ENCODE peak calls at places on chromosomes 7 and 10, in five cellular contexts. J is gastrocnemius medialis, A is OCI-LY7, T is cardiac fibroblast, P is kidney. G is an unnamed sample.

GRCh38 chr10:12750526-12751201 is 250.8 kb downstream of the CCDC3 start:
- DNase-seq in J (peak), A (no peak), T (no peak), P (no peak), G (no peak)

GRCh38 chr7:128112781-128113221 is 81.6 kb upstream of the LRRC4 start:
- DNase-seq in J (no peak), A (peak), T (no peak), P (no peak), G (no peak)

GRCh38 chr7:103626776-103627175 is 180.8 kb upstream of the SLC26A5 start:
- DNase-seq in J (no peak), A (no peak), T (no peak), P (no peak), G (no peak)

GRCh38 chr7:127256326-127256725 is 3.6 kb upstream of the GRM8 start:
- DNase-seq in J (no peak), A (no peak), T (no peak), P (no peak), G (no peak)

GRCh38 chr7:80934286-80934685 is 15.4 kb upstream of the SEMA3C start:
- DNase-seq in J (no peak), A (no peak), T (peak), P (no peak), G (no peak)

GRCh38 chr10:52729259-52730104 is 43.1 kb downstream of the MBL2 start:
- DNase-seq in J (no peak), A (peak), T (peak), P (no peak), G (no peak)

GRCh38 chr7:880450-880849 is 4.1 kb downstream of the GET4 start:
- DNase-seq in J (peak), A (no peak), T (no peak), P (peak), G (no peak)

GRCh38 chr7:1943326-1943725 is 273.2 kb downstream of the ELFN1 start:
- DNase-seq in J (no peak), A (no peak), T (no peak), P (peak), G (no peak)

GRCh38 chr10:35949820-35950219 is 307.7 kb upstream of the FZD8 start:
- DNase-seq in J (no peak), A (no peak), T (no peak), P (no peak), G (no peak)

GRCh38 chr10:125236091-125236490 is 75.7 kb upstream of the CTBP2 start:
- DNase-seq in J (no peak), A (no peak), T (no peak), P (no peak), G (no peak)

GRCh38 chr10:122671355-122671754 is 28.3 kb downstream of the C10orf120 start:
- DNase-seq in J (no peak), A (no peak), T (no peak), P (no peak), G (no peak)

GRCh38 chr10:1154531-1154930 is 98.3 kb downstream of the WDR37 start:
- DNase-seq in J (no peak), A (no peak), T (no peak), P (no peak), G (no peak)

GRCh38 chr7:129642871-129643515 is 31.5 kb downstream of the NRF1 start:
- DNase-seq in J (no peak), A (no peak), T (no peak), P (no peak), G (no peak)

GRCh38 chr7:129646369-129647021 is 35.0 kb downstream of the NRF1 start:
- DNase-seq in J (no peak), A (no peak), T (no peak), P (no peak), G (no peak)

GRCh38 chr7:129643545-129644170 is 32.1 kb downstream of the NRF1 start:
- DNase-seq in J (no peak), A (no peak), T (no peak), P (no peak), G (no peak)

GRCh38 chr7:129640400-129640799 is 28.9 kb downstream of the NRF1 start:
- DNase-seq in J (no peak), A (no peak), T (no peak), P (no peak), G (no peak)

DNA sequence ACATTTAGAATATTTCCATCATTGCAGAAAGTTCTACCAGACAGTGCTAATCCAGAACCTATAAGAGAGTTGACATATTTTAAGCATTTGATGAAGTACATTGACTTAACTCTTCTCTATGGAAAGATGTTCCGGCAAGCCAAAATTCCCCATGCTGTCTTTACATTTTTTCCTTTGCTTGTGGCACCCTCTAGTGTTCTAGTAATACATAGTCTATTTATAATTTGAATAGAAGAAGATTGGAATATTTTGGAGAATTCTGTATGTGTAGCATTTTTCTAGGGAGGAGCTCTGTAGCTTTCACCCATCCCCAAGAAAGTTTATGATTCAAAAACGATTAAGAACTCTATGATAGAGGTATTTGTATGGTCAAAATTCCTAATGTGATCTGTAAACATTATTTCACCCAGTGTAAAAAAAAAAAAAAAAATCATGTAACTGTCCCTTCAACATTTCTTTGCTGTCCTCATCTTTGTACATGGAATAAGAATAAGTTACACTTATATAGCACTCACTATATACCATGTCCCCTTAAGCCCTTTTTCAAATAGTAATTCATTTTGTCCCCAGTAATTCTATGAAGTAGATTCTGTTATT is 33.2 kb downstream of the NRF1 start:
- DNase-seq in J (no peak), A (peak), T (peak), P (no peak), G (no peak)
- TF ChIP-seq CTCF in J (peak), A (peak), T (peak), P (peak), G (peak)

GRCh38 chr10:44995914-44996633 is 4.6 kb upstream of the ZNF22 start:
- DNase-seq in J (peak), A (peak), T (peak), P (peak), G (no peak)
- TF ChIP-seq CTCF in J (no peak), A (no peak), T (no peak), P (no peak), G (no peak)

GRCh38 chr10:69958232-69958902 is 94.3 kb upstream of the MACROH2A2 start:
- DNase-seq in J (no peak), A (peak), T (peak), P (no peak), G (peak)

GRCh38 chr10:69959911-69960310 is 92.7 kb upstream of the MACROH2A2 start:
- DNase-seq in J (no peak), A (peak), T (no peak), P (no peak), G (no peak)

GRCh38 chr10:69955897-69956832 is 96.5 kb upstream of the MACROH2A2 start:
- DNase-seq in J (no peak), A (no peak), T (no peak), P (no peak), G (no peak)

GRCh38 chr10:69956833-69957230 is 95.8 kb upstream of the MACROH2A2 start:
- DNase-seq in J (no peak), A (no peak), T (no peak), P (no peak), G (no peak)

DNA sequence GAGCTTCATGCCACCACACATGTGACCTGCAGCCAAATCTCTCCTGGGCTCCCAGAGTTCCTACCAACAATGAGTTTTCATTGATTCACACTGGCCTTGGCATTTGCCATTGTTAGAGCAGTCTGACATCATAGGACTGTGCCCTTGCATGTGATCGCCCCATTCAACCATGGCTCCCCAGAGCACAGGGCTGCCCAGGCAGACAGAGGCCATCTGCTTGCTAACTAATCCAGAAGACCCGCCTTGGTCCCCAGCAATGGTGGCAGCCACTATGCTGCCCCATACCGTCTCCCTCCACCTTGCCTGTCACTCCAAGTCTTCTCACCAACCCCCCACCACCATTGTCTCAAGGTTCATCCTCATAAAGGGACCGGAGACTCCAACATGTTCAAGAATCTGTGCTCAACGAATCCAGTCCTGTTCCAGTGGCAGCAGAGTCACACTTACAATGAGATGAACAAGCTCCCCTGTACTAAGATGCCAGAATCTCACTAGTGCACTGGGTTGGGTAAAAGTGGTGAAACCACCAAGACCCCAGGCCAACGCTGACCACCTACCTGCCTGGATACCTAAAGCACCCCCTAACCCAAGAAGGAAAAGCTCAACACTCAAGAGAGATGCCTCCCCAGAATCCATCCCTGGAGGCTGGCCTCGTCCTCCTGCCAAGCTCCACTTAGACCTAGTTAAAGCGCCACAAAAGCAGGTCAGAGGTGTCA is 95.0 kb upstream of the MACROH2A2 start:
- DNase-seq in J (no peak), A (no peak), T (no peak), P (no peak), G (no peak)
- TF ChIP-seq CTCF in J (no peak), A (no peak), T (no peak), P (no peak), G (no peak)

GRCh38 chr7:83652481-83652880 is 3.5 kb upstream of the SEMA3E start:
- DNase-seq in J (no peak), A (no peak), T (no peak), P (no peak), G (no peak)

GRCh38 chr7:83655951-83656556 is 7.1 kb upstream of the SEMA3E start:
- DNase-seq in J (no peak), A (peak), T (peak), P (no peak), G (peak)
- TF ChIP-seq CTCF in J (peak), A (peak), T (peak), P (peak), G (no peak)

GRCh38 chr10:96413151-96413787 is 54.5 kb upstream of the OPALIN start:
- DNase-seq in J (no peak), A (no peak), T (no peak), P (no peak), G (peak)
- TF ChIP-seq CTCF in J (no peak), A (peak), T (no peak), P (no peak), G (no peak)

GRCh38 chr10:31186225-31187010 is 132.6 kb upstream of the ZEB1 start:
- DNase-seq in J (no peak), A (no peak), T (peak), P (no peak), G (no peak)
- TF ChIP-seq CTCF in J (no peak), A (peak), T (no peak), P (no peak), G (no peak)

GRCh38 chr10:85786401-85786899 is 580.1 kb downstream of the GRID1 start:
- DNase-seq in J (no peak), A (peak), T (no peak), P (no peak), G (peak)
- TF ChIP-seq CTCF in J (no peak), A (peak), T (no peak), P (no peak), G (no peak)

DNA sequence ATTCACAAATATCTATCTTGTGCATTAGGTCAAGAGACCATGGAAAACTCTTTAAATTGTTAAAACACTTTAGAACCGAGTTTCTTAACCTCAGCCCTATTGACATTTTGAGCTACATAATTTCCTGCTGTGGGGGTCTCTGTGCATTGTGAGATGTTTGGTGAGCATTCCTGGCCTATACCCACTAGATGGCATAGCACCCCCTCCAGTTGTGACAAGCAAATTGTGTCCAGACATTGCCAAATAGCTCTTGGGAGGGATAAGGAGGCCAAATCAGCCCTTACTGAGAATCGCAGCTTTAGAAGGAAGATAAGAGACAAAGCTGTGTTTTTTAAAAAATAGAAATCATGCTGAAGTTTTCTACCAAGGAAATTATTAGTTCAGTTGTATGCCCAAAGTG is 1158.5 kb upstream of the C7orf33 start:
- DNase-seq in J (no peak), A (no peak), T (peak), P (no peak), G (no peak)
- TF ChIP-seq CTCF in J (no peak), A (peak), T (peak), P (peak), G (no peak)

G was measured in activated CD8-positive, alpha-beta T cell treated with anti-CD3 and anti-CD28 coated beads for 36 hours.